ENCODE peak calls at places on chromosome 10, in seven cellular contexts. Y is AG10803; O is GM12864; V is fibroblast of the aortic adventitia; T is cardiac fibroblast; Z is brain microvascular endothelial cell; C is CD8-positive, alpha-beta T cell. X is an unnamed sample.

GRCh38 chr10:75011221-75011620 is 100.2 kb upstream of the SAMD8 start:
- DNase-seq in C (no peak), Z (no peak), V (no peak), O (no peak), T (no peak), Y (no peak), X (no peak)

GRCh38 chr10:37434091-37434490 is 308.7 kb downstream of the ANKRD30A start:
- DNase-seq in V (peak; percentile 1), T (peak; percentile 0), O (no peak), Y (peak; percentile 3), Z (no peak), C (no peak), X (no peak)

GRCh38 chr10:50604049-50604640 is 19.6 kb downstream of the SGMS1 start:
- DNase-seq in V (peak; percentile 78), O (no peak), T (peak; percentile 26), Z (no peak), Y (peak; percentile 87), C (no peak), X (no peak)

GRCh38 chr10:63375859-63376258 is 89.9 kb downstream of the JMJD1C start:
- DNase-seq in O (no peak), Y (peak; percentile 65), C (no peak), T (peak; percentile 91), Z (peak; percentile 38), V (peak; percentile 67), X (no peak)

GRCh38 chr10:3255086-3255485 is 82.5 kb upstream of the PITRM1 start:
- DNase-seq in C (no peak), Z (no peak), V (no peak), O (no peak), T (no peak), Y (peak; percentile 17), X (no peak)

GRCh38 chr10:76984559-76985443 is 652.8 kb downstream of the KCNMA1 start:
- DNase-seq in Y (peak; percentile 71), T (peak; percentile 83), Z (peak; percentile 56), V (peak; percentile 86), C (peak; percentile 65), O (peak; percentile 36), X (peak; percentile 34)

GRCh38 chr10:52883996-52884871 is 111.7 kb upstream of the MBL2 start:
- DNase-seq in V (peak; percentile 72), C (no peak), O (peak; percentile 25), Z (peak; percentile 71), T (peak; percentile 77), Y (peak; percentile 42), X (peak; percentile 25)

GRCh38 chr10:122163182-122164027 is 107.7 kb upstream of the BTBD16 start:
- DNase-seq in T (peak; percentile 29), O (no peak), V (no peak), Z (no peak), C (no peak), Y (no peak), X (no peak)

GRCh38 chr10:2984682-2985081 is 82.7 kb upstream of the PFKP start:
- DNase-seq in C (no peak), T (no peak), Y (no peak), O (no peak), V (no peak), Z (no peak), X (no peak)

GRCh38 chr10:121710207-121710606 is 112.0 kb upstream of the FGFR2 start:
- DNase-seq in Y (no peak), Z (no peak), V (peak; percentile 1), O (no peak), T (peak; percentile 44), C (no peak), X (no peak)

GRCh38 chr10:58981846-58982245 is 194.6 kb upstream of the PHYHIPL start:
- DNase-seq in C (no peak), T (no peak), V (no peak), Z (no peak), O (no peak), Y (no peak), X (no peak)

GRCh38 chr10:43673471-43673870 is 24.8 kb upstream of the ZNF32 start:
- DNase-seq in O (no peak), Z (no peak), Y (no peak), V (peak; percentile 36), C (no peak), T (no peak), X (no peak)

GRCh38 chr10:58436071-58436470 is 50.9 kb downstream of the TFAM start:
- DNase-seq in V (no peak), Z (peak; percentile 45), O (no peak), Y (peak; percentile 27), C (no peak), T (peak; percentile 34), X (no peak)

GRCh38 chr10:95208702-95209391 is 14.8 kb downstream of the ACSM6 start:
- DNase-seq in Y (no peak), C (no peak), O (no peak), Z (no peak), V (peak; percentile 35), T (peak; percentile 29), X (no peak)

GRCh38 chr10:48456361-48456804 is 148.5 kb downstream of the ARHGAP22 start:
- DNase-seq in Z (no peak), T (peak; percentile 58), Y (peak; percentile 7), C (no peak), V (no peak), O (no peak), X (no peak)

GRCh38 chr10:128059266-128059850 is 66.9 kb downstream of the MKI67 start:
- DNase-seq in V (no peak), C (no peak), T (no peak), Z (no peak), O (no peak), Y (no peak), X (no peak)

GRCh38 chr10:94299417-94299816 is 63.3 kb downstream of the NOC3L start:
- DNase-seq in V (peak; percentile 79), Z (peak; percentile 70), Y (peak; percentile 78), C (no peak), T (peak; percentile 54), O (no peak), X (peak; percentile 82)

GRCh38 chr10:46028584-46029570 is 1.5 kb downstream of the NCOA4 start:
- DNase-seq in V (peak; percentile 80), C (peak; percentile 22), O (peak; percentile 48), Z (peak; percentile 73), T (peak; percentile 80), Y (peak; percentile 73), X (peak; percentile 48)

GRCh38 chr10:80281292-80281691 is 8.2 kb downstream of the MAT1A start:
- DNase-seq in Z (no peak), Y (no peak), C (no peak), O (no peak), T (no peak), V (no peak), X (no peak)

GRCh38 chr10:71132321-71132810 is 80.0 kb upstream of the UNC5B start:
- DNase-seq in T (no peak), Y (no peak), C (no peak), V (no peak), Z (no peak), O (no peak), X (no peak)

GRCh38 chr10:71737356-71738172 is 18.0 kb upstream of the C10orf105 start:
- DNase-seq in Y (peak; percentile 93), T (no peak), O (no peak), V (no peak), C (no peak), Z (no peak), X (no peak)

GRCh38 chr10:117078168-117078837 is 59.8 kb downstream of the VAX1 start:
- DNase-seq in T (no peak), Y (no peak), O (no peak), C (no peak), Z (no peak), V (no peak), X (no peak)
- TF ChIP-seq CTCF in T (no peak), Y (no peak), O (no peak), C (no peak), Z (no peak), V (no peak), X (no peak)

GRCh38 chr10:30436200-30436599 is 2.2 kb downstream of the MAP3K8 start:
- DNase-seq in Y (peak; percentile 83), Z (peak; percentile 68), T (peak; percentile 89), V (peak; percentile 89), O (no peak), C (peak; percentile 18), X (peak; percentile 72)
- H3K4me3 ChIP-seq in Y (peak overlapping the region; percentile 86), Z (no peak overlapping the region), T (peak overlapping the region; percentile 93), V (peak overlapping the region; percentile 91), O (peak overlapping the region; percentile 53), C (no peak overlapping the region), X (peak overlapping the region; percentile 90)

GRCh38 chr10:132793871-132794849 is 8.2 kb upstream of the NKX6-2 start:
- DNase-seq in Y (peak; percentile 4), T (no peak), V (no peak), Z (no peak), C (no peak), O (no peak), X (no peak)
- TF ChIP-seq CTCF in Y (no peak), T (no peak), V (no peak), Z (no peak), C (no peak), O (no peak), X (peak; percentile 4)

GRCh38 chr10:100828744-100829102 is 83.3 kb downstream of the PAX2 start:
- DNase-seq in O (no peak), Y (no peak), Z (no peak), C (peak; percentile 30), T (no peak), V (no peak), X (no peak)
- H3K4me3 ChIP-seq in O (no peak overlapping the region), Y (peak overlapping the region; percentile 2), Z (no peak overlapping the region), C (peak overlapping the region; percentile 52), T (no peak overlapping the region), V (no peak overlapping the region), X (no peak overlapping the region)

DNA sequence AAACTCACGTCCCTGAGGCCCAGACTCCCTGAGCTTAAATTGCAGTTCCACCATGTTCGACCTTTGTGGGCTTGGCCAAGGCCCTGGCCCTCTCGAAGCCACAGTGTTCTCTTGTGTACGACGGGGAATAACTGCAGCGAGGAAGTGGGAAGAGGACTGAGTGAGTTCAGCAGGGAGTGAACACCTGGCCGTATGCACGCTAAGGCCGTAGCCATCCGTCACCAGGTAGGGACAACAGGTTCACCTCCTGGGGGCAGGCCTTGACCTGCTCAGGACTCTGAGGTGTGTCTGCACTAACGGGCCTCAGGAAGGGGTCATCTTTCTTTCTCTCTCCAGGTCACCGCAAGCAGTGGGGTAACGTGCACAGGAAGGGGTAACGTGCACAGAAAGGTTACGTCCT is 67.2 kb upstream of the CTBP2 start:
- DNase-seq in O (no peak), C (no peak), T (no peak), Y (no peak), Z (no peak), V (no peak), X (no peak)
- TF ChIP-seq CTCF in O (no peak), C (no peak), T (no peak), Y (no peak), Z (no peak), V (no peak), X (no peak)

GRCh38 chr10:15263657-15264323 is 95.3 kb upstream of the NMT2 start:
- DNase-seq in V (no peak), Z (no peak), O (no peak), C (no peak), Y (no peak), T (no peak), X (no peak)

GRCh38 chr10:15265076-15265475 is 96.6 kb upstream of the NMT2 start:
- DNase-seq in V (peak; percentile 40), T (peak; percentile 23), Z (no peak), Y (no peak), C (no peak), O (no peak), X (no peak)

GRCh38 chr10:15267496-15267895 is 99.0 kb upstream of the NMT2 start:
- DNase-seq in V (no peak), T (peak; percentile 7), Z (no peak), O (no peak), C (no peak), Y (no peak), X (no peak)

GRCh38 chr10:15266117-15266516 is 97.6 kb upstream of the NMT2 start:
- DNase-seq in O (no peak), T (no peak), V (no peak), Y (no peak), C (no peak), Z (no peak), X (no peak)

GRCh38 chr10:15265558-15265957 is 97.1 kb upstream of the NMT2 start:
- DNase-seq in Y (no peak), V (no peak), Z (no peak), C (no peak), T (no peak), O (no peak), X (no peak)
- H3K4me3 ChIP-seq in Y (no peak overlapping the region), V (no peak overlapping the region), Z (no peak overlapping the region), C (no peak overlapping the region), T (no peak overlapping the region), O (no peak overlapping the region), X (no peak overlapping the region)